ENCODE peak calls at places on chromosome X, in ten cellular contexts. K, J, L, R, Z, M, E, F, T and U are unnamed samples.
A peak's percentile ranks its signal among the peaks of the same experiment; 100 is the strongest.

GRCh38 chrX:40154853-40155616 is 57.3 kb upstream of the BCOR start:
- DNase-seq in K (no peak), J (no peak), L (peak; percentile 52), R (no peak), Z (no peak), M (peak; percentile 71), E (peak; percentile 82), F (no peak), T (peak; percentile 64), U (no peak)

GRCh38 chrX:76428243-76429130 is 977 bp downstream of the MAGEE1 start:
- DNase-seq in K (no peak), J (no peak), L (peak; percentile 48), R (no peak), Z (no peak), M (peak; percentile 16), E (peak; percentile 41), F (no peak), T (peak; percentile 8), U (no peak)

GRCh38 chrX:120426599-120426998 is 42.5 kb downstream of the LAMP2 start:
- DNase-seq in K (no peak), J (no peak), L (no peak), R (no peak), Z (no peak), M (no peak), E (no peak), F (no peak), T (no peak), U (no peak)

GRCh38 chrX:23383411-23383810 is 48.8 kb downstream of the PTCHD1 start:
- DNase-seq in K (no peak), J (no peak), L (no peak), R (no peak), Z (no peak), M (no peak), E (no peak), F (no peak), T (no peak), U (no peak)

GRCh38 chrX:115047715-115048114 is 30.3 kb upstream of the IL13RA2 start:
- DNase-seq in K (no peak), J (no peak), L (no peak), R (no peak), Z (no peak), M (no peak), E (no peak), F (no peak), T (no peak), U (no peak)

GRCh38 chrX:10119399-10119990 is 37.3 kb upstream of the CLCN4 start:
- DNase-seq in K (peak; percentile 55), J (peak; percentile 39), L (peak; percentile 60), R (peak; percentile 2), Z (peak; percentile 28), M (peak; percentile 88), E (peak; percentile 66), F (peak; percentile 85), T (peak; percentile 60), U (no peak)

GRCh38 chrX:40420899-40421729 is 159.7 kb upstream of the ATP6AP2 start:
- DNase-seq in K (peak; percentile 13), J (no peak), L (no peak), R (no peak), Z (no peak), M (no peak), E (no peak), F (no peak), T (no peak), U (no peak)

GRCh38 chrX:131217878-131218486 is 71.1 kb downstream of the IGSF1 start:
- DNase-seq in K (no peak), J (no peak), L (no peak), R (no peak), Z (no peak), M (no peak), E (no peak), F (no peak), T (no peak), U (no peak)

GRCh38 chrX:11478971-11479370 is 185.8 kb downstream of the AMELX start:
- DNase-seq in K (no peak), J (no peak), L (no peak), R (no peak), Z (no peak), M (no peak), E (no peak), F (no peak), T (no peak), U (no peak)